ENCODE peak calls at places on chromosome 14, in eight cellular contexts. L, D, P, M, N, H, Y and F are unnamed samples.
A peak's percentile ranks its signal among the peaks of the same experiment; 100 is the strongest.

GRCh38 chr14:75032939-75033338 is 18.3 kb downstream of the MLH3 start:
- DNase-seq in N (no peak), D (peak; percentile 26), H (no peak), P (no peak), L (no peak), M (no peak), Y (no peak), F (no peak)

GRCh38 chr14:73973497-73973896 is 23.4 kb downstream of the COQ6 start:
- DNase-seq in M (no peak), H (no peak), N (no peak), P (no peak), Y (no peak), L (no peak), D (no peak), F (no peak)

GRCh38 chr14:53950031-53950793 is 6.4 kb downstream of the BMP4 start:
- DNase-seq in L (no peak), D (no peak), Y (no peak), H (no peak), P (no peak), N (no peak), M (no peak), F (no peak)

GRCh38 chr14:98444077-98444476 is 827.9 kb downstream of the BCL11B start:
- DNase-seq in P (no peak), L (no peak), N (no peak), D (no peak), H (no peak), M (no peak), Y (no peak), F (no peak)

GRCh38 chr14:63713765-63714164 is 14.1 kb downstream of the SGPP1 start:
- DNase-seq in N (no peak), D (no peak), L (no peak), M (no peak), P (peak; percentile 52), Y (no peak), H (no peak), F (no peak)

GRCh38 chr14:55272415-55272786 is 1.2 kb downstream of the FBXO34 start:
- DNase-seq in N (no peak), Y (no peak), D (no peak), M (no peak), H (no peak), L (no peak), P (no peak), F (no peak)

GRCh38 chr14:34711169-34711568 is 3.2 kb downstream of the CFL2 start:
- DNase-seq in P (peak; percentile 48), M (no peak), H (peak; percentile 13), D (peak; percentile 59), N (no peak), Y (no peak), L (no peak), F (no peak)

GRCh38 chr14:90697577-90698206 is 118.5 kb downstream of the TTC7B start:
- DNase-seq in H (peak; percentile 83), D (peak; percentile 80), L (peak; percentile 61), N (peak; percentile 84), Y (peak; percentile 96), M (peak; percentile 83), P (peak; percentile 71), F (peak; percentile 76)

GRCh38 chr14:35403085-35403396 is 1.5 kb downstream of the NFKBIA start:
- DNase-seq in M (no peak), P (no peak), L (no peak), H (peak; percentile 46), Y (no peak), N (no peak), D (no peak), F (no peak)

DNA sequence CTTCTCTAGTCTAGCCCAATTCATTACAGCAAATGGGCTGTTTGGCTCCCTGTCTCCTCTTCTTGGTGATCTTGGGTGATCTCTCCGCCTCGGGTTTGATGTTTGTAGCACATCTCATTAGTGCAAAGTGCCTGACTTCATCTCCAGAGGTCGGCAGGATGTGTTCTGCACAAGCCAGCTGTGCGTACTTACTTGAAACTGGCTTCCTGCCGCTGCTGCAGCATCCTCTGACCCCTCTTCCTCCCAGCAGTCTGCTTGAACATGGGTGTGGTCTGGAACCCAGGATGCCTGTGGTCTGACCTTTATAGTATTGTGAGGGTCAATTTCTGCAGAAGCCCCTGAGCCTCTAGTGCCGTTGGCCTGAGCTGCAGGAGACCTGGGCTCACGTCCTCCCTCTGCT is 99.2 kb downstream of the BEGAIN start:
- DNase-seq in P (no peak), L (no peak), Y (peak; percentile 37), M (no peak), D (no peak), H (no peak), N (no peak), F (no peak)
- TF ChIP-seq EP300 in P (no peak), L (no peak), Y (no peak), M (no peak), D (no peak), H (no peak), N (no peak), F (no peak)

DNA sequence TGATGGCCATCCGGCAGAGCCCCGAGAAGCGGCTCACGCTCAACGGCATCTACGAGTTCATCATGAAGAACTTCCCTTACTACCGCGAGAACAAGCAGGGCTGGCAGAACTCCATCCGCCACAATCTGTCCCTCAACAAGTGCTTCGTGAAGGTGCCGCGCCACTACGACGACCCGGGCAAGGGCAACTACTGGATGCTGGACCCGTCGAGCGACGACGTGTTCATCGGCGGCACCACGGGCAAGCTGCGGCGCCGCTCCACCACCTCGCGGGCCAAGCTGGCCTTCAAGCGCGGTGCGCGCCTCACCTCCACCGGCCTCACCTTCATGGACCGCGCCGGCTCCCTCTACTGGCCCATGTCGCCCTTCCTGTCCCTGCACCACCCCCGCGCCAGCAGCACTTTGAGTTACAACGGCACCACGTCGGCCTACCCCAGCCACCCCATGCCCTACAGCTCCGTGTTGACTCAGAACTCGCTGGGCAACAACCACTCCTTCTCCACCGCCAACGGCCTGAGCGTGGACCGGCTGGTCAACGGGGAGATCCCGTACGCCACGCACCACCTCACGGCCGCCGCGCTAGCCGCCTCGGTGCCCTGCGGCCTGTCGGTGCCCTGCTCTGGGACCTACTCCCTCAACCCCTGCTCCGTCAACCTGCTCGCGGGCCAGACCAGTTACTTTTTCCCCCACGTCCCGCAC is 1.4 kb downstream of the FOXG1 start:
- DNase-seq in L (no peak), M (no peak), P (no peak), H (no peak), D (no peak), Y (no peak), N (peak; percentile 88), F (no peak)
- TF ChIP-seq CTCF in L (peak; percentile 16), M (no peak), P (no peak), H (no peak), D (no peak), Y (no peak), N (peak; percentile 61), F (no peak)

DNA sequence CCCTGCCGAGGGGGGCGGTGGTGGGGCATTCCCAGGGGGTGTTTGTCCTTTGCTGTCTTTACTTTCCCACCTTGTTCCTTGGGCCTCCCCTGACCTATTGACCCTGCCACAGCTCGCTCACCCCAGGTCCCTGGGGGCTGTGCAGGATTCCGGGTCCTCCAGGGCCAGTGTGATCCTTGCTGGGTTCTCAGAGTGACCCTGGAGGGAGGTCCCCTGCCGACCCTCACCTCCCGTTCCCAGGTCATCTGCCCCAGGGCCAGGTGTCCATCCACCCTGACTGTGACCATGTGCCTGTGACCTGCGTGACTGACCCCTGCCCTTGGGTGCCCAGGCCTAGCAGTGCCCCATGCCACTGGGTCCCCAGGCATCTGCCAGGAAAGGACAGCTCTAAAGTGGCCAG is 23.8 kb downstream of the PACS2 start:
- DNase-seq in L (no peak), N (no peak), Y (no peak), P (no peak), M (no peak), H (no peak), D (no peak), F (no peak)
- TF ChIP-seq EP300 in L (no peak), N (no peak), Y (no peak), P (no peak), M (no peak), H (no peak), D (no peak), F (no peak)

GRCh38 chr14:103694572-103695026 is 20.7 kb downstream of the XRCC3 start:
- DNase-seq in P (no peak), Y (no peak), M (no peak), D (no peak), L (no peak), H (no peak), N (no peak), F (no peak)
- TF ChIP-seq CTCF in P (no peak), Y (no peak), M (no peak), D (peak; percentile 23), L (peak; percentile 8), H (no peak), N (peak; percentile 48), F (no peak)

DNA sequence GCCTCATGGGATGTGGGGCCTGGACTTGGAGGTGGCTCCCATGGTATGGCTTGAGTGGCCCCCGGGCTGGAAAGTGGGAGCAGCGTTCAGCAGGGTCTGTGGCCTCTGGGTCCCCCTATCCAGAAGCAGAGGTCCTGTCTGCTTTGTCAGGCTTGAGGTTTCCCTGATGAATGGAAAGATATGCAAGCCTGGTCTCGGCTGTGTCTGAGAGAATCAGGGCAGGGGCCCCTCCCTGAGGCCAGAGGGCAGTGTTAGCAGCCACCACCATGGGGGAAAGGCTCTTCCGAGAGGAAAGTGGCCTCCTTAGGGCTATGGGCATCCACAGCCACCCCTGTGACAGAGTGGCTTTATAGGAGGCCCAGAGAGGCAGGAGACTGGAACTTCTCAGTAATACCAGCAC is 128.2 kb downstream of the VRK1 start:
- DNase-seq in H (no peak), L (no peak), N (no peak), Y (no peak), P (no peak), M (no peak), D (peak; percentile 68), F (no peak)
- TF ChIP-seq EP300 in H (no peak), L (no peak), N (no peak), Y (no peak), P (no peak), M (no peak), D (no peak), F (no peak)

GRCh38 chr14:51805541-51805940 is 54.9 kb upstream of the GNG2 start:
- DNase-seq in P (no peak), Y (no peak), H (no peak), D (peak; percentile 62), L (no peak), N (no peak), M (no peak), F (no peak)
- TF ChIP-seq CTCF in P (no peak), Y (no peak), H (no peak), D (no peak), L (no peak), N (peak; percentile 37), M (no peak), F (no peak)